ENCODE peak calls at places on chromosome 7, in six cellular contexts. Z is MM.1S, I is SK-N-SH, L is HCT116, M is K562, T is astrocyte. C is an unnamed sample.

GRCh38 chr7:158083526-158084310 is 503.9 kb downstream of the PTPRN2 start:
- DNase-seq in Z (no peak), I (no peak), L (no peak), M (no peak), T (no peak), C (no peak)

GRCh38 chr7:95469850-95470249 is 15.9 kb upstream of the ASB4 start:
- DNase-seq in Z (no peak), I (peak; percentile 16), L (no peak), M (no peak), T (no peak), C (peak; percentile 8)

GRCh38 chr7:69847921-69848612 is 249.8 kb downstream of the AUTS2 start:
- DNase-seq in Z (no peak), I (no peak), L (no peak), M (no peak), T (no peak), C (no peak)

GRCh38 chr7:130736298-130736900 is 2.4 kb upstream of the KLF14 start:
- DNase-seq in Z (no peak), I (no peak), L (no peak), M (no peak), T (no peak), C (no peak)

GRCh38 chr7:99357701-99358490 is 16.6 kb upstream of the ARPC1B start:
- DNase-seq in Z (no peak), I (no peak), L (no peak), M (no peak), T (no peak), C (no peak)

GRCh38 chr7:118803-119376 is 73.5 kb upstream of the FAM20C start:
- DNase-seq in Z (no peak), I (no peak), L (no peak), M (no peak), T (no peak), C (no peak)

GRCh38 chr7:38222481-38223096 is 44.5 kb downstream of the STARD3NL start:
- DNase-seq in Z (peak; percentile 63), I (peak; percentile 50), L (peak; percentile 34), M (peak; percentile 63), T (no peak), C (peak; percentile 63)

GRCh38 chr7:93843260-93843659 is 47.3 kb downstream of the TFPI2 start:
- DNase-seq in Z (no peak), I (no peak), L (no peak), M (no peak), T (peak; percentile 81), C (no peak)

GRCh38 chr7:150631084-150631824 is 931 bp downstream of the GIMAP6 start:
- DNase-seq in Z (no peak), I (no peak), L (no peak), M (no peak), T (no peak), C (no peak)

GRCh38 chr7:576524-577277 is 57.1 kb upstream of the PDGFA start:
- DNase-seq in Z (no peak), I (no peak), L (no peak), M (no peak), T (no peak), C (no peak)

GRCh38 chr7:99000904-99001442 is 122.6 kb downstream of the TRRAP start:
- DNase-seq in Z (no peak), I (no peak), L (no peak), M (no peak), T (peak; percentile 10), C (no peak)

GRCh38 chr7:117837841-117838240 is 35.4 kb downstream of the CTTNBP2 start:
- DNase-seq in Z (peak; percentile 85), I (no peak), L (no peak), M (no peak), T (no peak), C (no peak)

GRCh38 chr7:95520136-95520535 is 34.4 kb downstream of the ASB4 start:
- DNase-seq in Z (no peak), I (no peak), L (no peak), M (no peak), T (no peak), C (no peak)

GRCh38 chr7:31883761-31884164 is 186.4 kb downstream of the PDE1C start:
- DNase-seq in Z (peak; percentile 16), I (no peak), L (no peak), M (no peak), T (peak; percentile 78), C (no peak)

GRCh38 chr7:115748123-115748738 is 282.3 kb downstream of the TFEC start:
- DNase-seq in Z (peak; percentile 69), I (no peak), L (peak; percentile 36), M (no peak), T (no peak), C (no peak)

GRCh38 chr7:114979803-114980507 is 58.1 kb downstream of the MDFIC start:
- DNase-seq in Z (no peak), I (no peak), L (no peak), M (no peak), T (no peak), C (no peak)

GRCh38 chr7:130393095-130393494 is 12.8 kb downstream of the CPA1 start:
- DNase-seq in Z (no peak), I (no peak), L (no peak), M (no peak), T (peak; percentile 82), C (no peak)

DNA sequence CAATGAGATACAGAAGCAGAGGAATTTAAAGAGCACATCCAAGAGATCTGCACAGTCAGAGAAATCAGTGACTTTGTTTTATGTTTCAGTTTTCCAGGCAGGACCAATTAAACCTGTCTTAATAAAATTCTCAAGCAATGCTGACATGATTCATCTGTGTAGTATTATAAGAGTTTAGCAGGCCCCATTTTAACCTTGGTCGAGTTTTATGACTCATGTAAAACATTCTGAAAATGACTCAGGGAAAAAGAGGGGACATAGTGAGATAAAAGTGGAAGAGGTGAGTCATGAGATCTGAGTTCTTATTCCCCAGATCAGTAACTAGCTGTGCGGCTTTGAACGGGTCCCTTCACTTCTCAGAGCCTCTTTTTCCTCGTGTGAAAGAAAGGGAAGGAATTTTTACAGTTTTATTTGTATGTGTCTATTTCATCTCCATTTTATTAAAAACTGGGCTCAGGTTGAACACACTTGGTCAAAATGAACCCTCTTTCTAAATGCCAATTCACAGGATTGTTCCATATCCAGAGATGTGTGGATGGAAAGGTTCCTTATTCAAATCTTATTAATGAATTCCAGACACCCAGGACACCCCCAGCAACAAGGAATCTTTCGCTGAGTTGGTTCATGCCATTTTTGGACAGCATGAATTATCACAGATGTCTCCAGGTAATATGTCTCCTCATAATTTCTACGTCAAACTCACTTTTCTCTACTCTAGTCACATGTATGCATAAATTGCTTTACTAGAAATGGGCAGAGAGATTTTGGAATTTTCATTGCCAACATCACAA is 143.2 kb downstream of the JAZF1 start:
- DNase-seq in Z (no peak), I (no peak), L (peak; percentile 97), M (peak; percentile 50), T (peak; percentile 97), C (no peak)
- H3K4me2 ChIP-seq in Z (no peak overlapping the region), I (peak overlapping the region; percentile 80), L (peak overlapping the region; percentile 83), M (peak overlapping the region; percentile 54), T (peak overlapping the region; percentile 82), C (no peak overlapping the region)

GRCh38 chr7:85230623-85231022 is 43.8 kb upstream of the SEMA3D start:
- DNase-seq in Z (no peak), I (no peak), L (no peak), M (no peak), T (no peak), C (peak; percentile 2)

GRCh38 chr7:85226401-85227085 is 39.7 kb upstream of the SEMA3D start:
- DNase-seq in Z (no peak), I (no peak), L (no peak), M (no peak), T (peak; percentile 63), C (no peak)

GRCh38 chr7:85234746-85235145 is 47.9 kb upstream of the SEMA3D start:
- DNase-seq in Z (no peak), I (no peak), L (no peak), M (no peak), T (no peak), C (no peak)

GRCh38 chr7:85229544-85229943 is 42.7 kb upstream of the SEMA3D start:
- DNase-seq in Z (no peak), I (no peak), L (no peak), M (no peak), T (no peak), C (no peak)

DNA sequence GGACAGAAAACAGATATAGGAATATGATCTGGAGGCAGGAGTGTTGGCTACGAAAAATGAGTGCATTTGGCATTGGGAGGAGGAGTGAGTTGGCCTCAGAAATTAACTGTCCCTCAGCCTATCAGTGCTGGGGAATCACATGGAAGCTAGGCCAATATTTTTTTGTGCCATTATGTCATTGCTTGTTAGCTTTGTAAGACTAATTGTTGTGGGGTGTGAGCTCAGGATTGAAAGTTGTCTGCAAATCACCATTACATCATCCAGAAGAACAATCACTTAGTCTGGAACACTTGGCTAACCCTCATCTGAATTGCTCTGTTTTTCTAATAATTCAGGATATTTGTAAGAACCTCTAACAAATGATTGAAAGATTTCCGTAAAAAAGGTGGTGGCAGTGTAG is 45.2 kb upstream of the SEMA3D start:
- DNase-seq in Z (no peak), I (no peak), L (no peak), M (no peak), T (no peak), C (no peak)
- H2AFZ ChIP-seq in Z (no peak overlapping the region), I (no peak overlapping the region), L (no peak overlapping the region), M (no peak overlapping the region), T (no peak overlapping the region), C (no peak overlapping the region)

DNA sequence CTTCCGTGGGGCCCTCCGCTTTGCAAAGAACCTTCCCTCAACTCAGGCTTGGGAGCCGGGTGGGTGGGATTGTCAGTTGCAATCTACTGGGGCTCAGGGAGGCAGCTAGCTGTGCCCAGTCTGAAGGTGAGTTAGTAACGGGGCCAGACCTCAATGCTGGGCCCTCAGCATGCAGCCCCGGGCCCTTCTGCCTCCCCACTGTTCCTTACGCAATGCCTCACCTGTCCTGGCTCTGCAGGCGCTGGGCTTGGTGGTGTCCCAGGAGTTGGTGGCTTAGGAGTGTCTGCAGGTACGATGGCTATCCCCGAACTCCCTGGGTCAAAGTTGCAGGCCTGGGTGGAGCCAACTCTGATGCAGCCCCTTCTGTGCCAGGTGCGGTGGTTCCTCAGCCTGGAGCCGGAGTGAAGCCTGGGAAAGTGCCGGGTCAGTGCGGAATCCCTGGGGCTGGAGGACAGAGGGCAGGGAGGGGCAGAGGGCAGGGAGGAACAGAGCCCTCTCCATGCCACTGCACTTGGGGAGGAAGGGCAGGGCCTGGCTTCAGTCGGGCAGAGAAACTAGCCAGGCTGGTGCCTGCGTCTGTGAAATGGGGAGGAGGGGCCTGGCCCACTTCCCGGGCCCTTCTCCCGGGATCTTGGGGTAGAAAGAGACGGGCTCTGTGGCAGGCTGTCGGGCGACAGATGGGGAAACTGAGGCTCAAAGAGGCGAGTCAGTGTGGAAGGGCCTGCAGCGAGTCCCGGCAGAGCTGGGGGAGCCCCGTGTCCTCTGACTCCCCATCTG is 15.0 kb downstream of the ELN start:
- DNase-seq in Z (no peak), I (peak; percentile 87), L (no peak), M (no peak), T (no peak), C (no peak)
- H3K4me2 ChIP-seq in Z (no peak overlapping the region), I (peak overlapping the region; percentile 61), L (no peak overlapping the region), M (no peak overlapping the region), T (peak overlapping the region; percentile 66), C (no peak overlapping the region)

DNA sequence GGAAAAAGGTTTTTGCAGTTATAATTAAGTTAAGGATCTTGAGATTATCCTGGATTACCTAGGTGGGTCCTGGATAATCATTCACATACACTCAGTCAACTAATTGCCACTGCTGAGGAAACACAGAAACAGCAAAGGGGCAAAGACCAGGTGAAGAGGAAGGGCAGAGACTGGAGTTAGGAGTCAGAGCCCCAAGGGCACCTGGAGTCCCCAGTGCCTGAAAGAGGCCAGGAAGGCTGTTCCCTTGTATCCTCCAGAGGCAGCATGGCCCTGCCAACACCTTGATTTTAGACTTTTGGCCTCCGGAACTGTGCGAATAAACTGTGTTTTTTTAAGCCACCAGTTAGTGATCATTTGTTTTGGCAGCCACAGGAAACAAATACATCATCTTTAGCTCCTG is 24.6 kb downstream of the PRR15 start:
- DNase-seq in Z (no peak), I (no peak), L (no peak), M (no peak), T (no peak), C (no peak)
- H2AFZ ChIP-seq in Z (peak overlapping the region; percentile 61), I (no peak overlapping the region), L (no peak overlapping the region), M (peak overlapping the region; percentile 63), T (no peak overlapping the region), C (no peak overlapping the region)

C was measured in OCI-LY7.